ENCODE peak calls at places on chromosomes 7 and 10, in four cellular contexts. One of them, this sample, is unnamed.

GRCh38 chr10:118238573-118239240 is 103.4 kb downstream of the FAM204A start:
- DNase-seq in HepG2: no peak
- DNase-seq in GM12878: no peak
- DNase-seq in K562: no peak
- DNase-seq in this sample: no peak

GRCh38 chr10:133334495-133335237 is 2.0 kb downstream of the CALY start:
- DNase-seq in HepG2: no peak
- DNase-seq in GM12878: no peak
- DNase-seq in K562: no peak
- DNase-seq in this sample: peak; percentile 57

GRCh38 chr7:76011437-76011836 is 17.0 kb upstream of the TMEM120A start:
- DNase-seq in K562: peak; percentile 5
- DNase-seq in HepG2: no peak
- DNase-seq in GM12878: no peak
- DNase-seq in this sample: no peak

GRCh38 chr7:81983421-81983820 is 213.6 kb upstream of the HGF start:
- DNase-seq in K562: no peak
- DNase-seq in GM12878: no peak
- DNase-seq in HepG2: no peak
- DNase-seq in this sample: no peak

GRCh38 chr10:79496896-79497295 is 15.4 kb upstream of the EIF5AL1 start:
- DNase-seq in GM12878: no peak
- DNase-seq in HepG2: no peak
- DNase-seq in K562: peak; percentile 13
- DNase-seq in this sample: no peak

GRCh38 chr10:122062831-122063674 is 74.1 kb downstream of the TACC2 start:
- DNase-seq in K562: peak; percentile 74
- DNase-seq in GM12878: no peak
- DNase-seq in HepG2: peak; percentile 97
- DNase-seq in this sample: peak; percentile 72

GRCh38 chr7:94040254-94040653 is 36.1 kb upstream of the BET1 start:
- DNase-seq in GM12878: no peak
- DNase-seq in HepG2: no peak
- DNase-seq in K562: peak; percentile 9
- DNase-seq in this sample: peak; percentile 39

GRCh38 chr10:47049056-47049851 is 138.0 kb downstream of the PTPN20 start:
- DNase-seq in HepG2: no peak
- DNase-seq in GM12878: no peak
- DNase-seq in K562: no peak
- DNase-seq in this sample: no peak

GRCh38 chr10:111600772-111601171 is 523.9 kb downstream of the ADRA2A start:
- DNase-seq in GM12878: no peak
- DNase-seq in HepG2: no peak
- DNase-seq in K562: no peak
- DNase-seq in this sample: no peak

GRCh38 chr10:130351466-130352290 is 215.5 kb downstream of the GLRX3 start:
- DNase-seq in HepG2: no peak
- DNase-seq in GM12878: no peak
- DNase-seq in K562: no peak
- DNase-seq in this sample: no peak

GRCh38 chr7:66747385-66748126 is 7.0 kb downstream of the RABGEF1 start:
- DNase-seq in GM12878: no peak
- DNase-seq in K562: no peak
- DNase-seq in HepG2: no peak
- DNase-seq in this sample: no peak

GRCh38 chr10:61974611-61975010 is 73.1 kb downstream of the ARID5B start:
- DNase-seq in GM12878: no peak
- DNase-seq in HepG2: no peak
- DNase-seq in K562: peak; percentile 25
- DNase-seq in this sample: peak; percentile 44

GRCh38 chr10:114256822-114257221 is 17.8 kb downstream of the VWA2 start:
- DNase-seq in GM12878: no peak
- DNase-seq in HepG2: no peak
- DNase-seq in K562: no peak
- DNase-seq in this sample: no peak

GRCh38 chr7:25307624-25308023 is 79.3 kb upstream of the NPVF start:
- DNase-seq in GM12878: no peak
- DNase-seq in K562: no peak
- DNase-seq in HepG2: no peak
- DNase-seq in this sample: no peak

GRCh38 chr7:38796636-38797501 is 112.1 kb downstream of the VPS41 start:
- DNase-seq in GM12878: peak; percentile 15
- DNase-seq in HepG2: peak; percentile 46
- DNase-seq in K562: peak; percentile 25
- DNase-seq in this sample: peak; percentile 49

GRCh38 chr10:90193240-90193985 is 492.0 kb downstream of the KIF20B start:
- DNase-seq in GM12878: no peak
- DNase-seq in K562: no peak
- DNase-seq in HepG2: no peak
- DNase-seq in this sample: no peak

GRCh38 chr7:148999166-148999565 is 29.1 kb downstream of the PDIA4 start:
- DNase-seq in HepG2: no peak
- DNase-seq in K562: no peak
- DNase-seq in GM12878: no peak
- DNase-seq in this sample: no peak

GRCh38 chr10:44960098-44960480 is 487 bp downstream of the RASSF4 start:
- DNase-seq in GM12878: no peak
- DNase-seq in K562: no peak
- DNase-seq in HepG2: no peak
- DNase-seq in this sample: no peak

GRCh38 chr10:84523509-84523908 is 195.1 kb downstream of the CCSER2 start:
- DNase-seq in K562: no peak
- DNase-seq in HepG2: peak; percentile 94
- DNase-seq in GM12878: no peak
- DNase-seq in this sample: no peak

GRCh38 chr7:99782012-99782953 is 1.7 kb downstream of the CYP3A4 start:
- DNase-seq in HepG2: peak; percentile 19
- DNase-seq in GM12878: no peak
- DNase-seq in K562: no peak
- DNase-seq in this sample: no peak
- TF ChIP-seq TARDBP in HepG2: no peak
- TF ChIP-seq TARDBP in GM12878: no peak
- TF ChIP-seq TARDBP in K562: no peak
- TF ChIP-seq TARDBP in this sample: no peak

GRCh38 chr7:139589474-139589873 is 66.0 kb downstream of the CLEC2L start:
- DNase-seq in GM12878: no peak
- DNase-seq in K562: no peak
- DNase-seq in HepG2: no peak
- DNase-seq in this sample: no peak

GRCh38 chr7:139591550-139592195 is 68.2 kb downstream of the CLEC2L start:
- DNase-seq in GM12878: no peak
- DNase-seq in K562: no peak
- DNase-seq in HepG2: no peak
- DNase-seq in this sample: no peak

GRCh38 chr7:139587535-139587934 is 64.0 kb downstream of the CLEC2L start:
- DNase-seq in HepG2: no peak
- DNase-seq in K562: no peak
- DNase-seq in GM12878: no peak
- DNase-seq in this sample: no peak

GRCh38 chr7:139586286-139586685 is 62.8 kb downstream of the CLEC2L start:
- DNase-seq in HepG2: no peak
- DNase-seq in GM12878: no peak
- DNase-seq in K562: no peak
- DNase-seq in this sample: no peak

DNA sequence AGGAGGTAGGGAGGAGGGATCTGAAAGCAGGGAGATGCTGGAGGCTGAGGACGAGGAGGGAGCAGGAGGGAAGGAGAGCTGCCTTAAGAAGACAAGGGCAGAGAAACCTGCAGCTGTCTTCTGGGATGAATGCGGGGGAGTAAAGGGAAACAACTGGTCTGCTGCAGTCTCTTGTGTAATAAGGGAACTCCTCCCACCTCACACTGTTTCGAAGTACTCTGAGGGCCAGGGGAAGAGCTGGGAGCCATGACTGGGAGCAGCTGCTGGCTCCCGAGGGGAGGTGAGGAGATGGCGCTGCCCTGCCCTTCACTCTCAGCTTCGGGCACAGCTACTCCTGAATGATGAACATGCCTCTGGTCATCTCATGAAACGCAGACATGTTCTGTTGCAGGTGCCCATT is 65.1 kb downstream of the CLEC2L start:
- DNase-seq in HepG2: no peak
- DNase-seq in GM12878: no peak
- DNase-seq in K562: peak; percentile 49
- DNase-seq in this sample: no peak
- TF ChIP-seq FOXK2 in HepG2: no peak
- TF ChIP-seq FOXK2 in GM12878: no peak
- TF ChIP-seq FOXK2 in K562: peak; percentile 52
- TF ChIP-seq FOXK2 in this sample: no peak

GRCh38 chr10:91626936-91627335 is 5.9 kb downstream of the PPP1R3C start:
- DNase-seq in GM12878: no peak
- DNase-seq in HepG2: no peak
- DNase-seq in K562: no peak
- DNase-seq in this sample: no peak

GRCh38 chr10:91624633-91625032 is 8.2 kb downstream of the PPP1R3C start:
- DNase-seq in GM12878: no peak
- DNase-seq in K562: no peak
- DNase-seq in HepG2: no peak
- DNase-seq in this sample: no peak

GRCh38 chr10:91617073-91617580 is 15.7 kb downstream of the PPP1R3C start:
- DNase-seq in K562: no peak
- DNase-seq in HepG2: no peak
- DNase-seq in GM12878: no peak
- DNase-seq in this sample: no peak

GRCh38 chr10:91622601-91623000 is 10.3 kb downstream of the PPP1R3C start:
- DNase-seq in K562: no peak
- DNase-seq in HepG2: no peak
- DNase-seq in GM12878: no peak
- DNase-seq in this sample: no peak

DNA sequence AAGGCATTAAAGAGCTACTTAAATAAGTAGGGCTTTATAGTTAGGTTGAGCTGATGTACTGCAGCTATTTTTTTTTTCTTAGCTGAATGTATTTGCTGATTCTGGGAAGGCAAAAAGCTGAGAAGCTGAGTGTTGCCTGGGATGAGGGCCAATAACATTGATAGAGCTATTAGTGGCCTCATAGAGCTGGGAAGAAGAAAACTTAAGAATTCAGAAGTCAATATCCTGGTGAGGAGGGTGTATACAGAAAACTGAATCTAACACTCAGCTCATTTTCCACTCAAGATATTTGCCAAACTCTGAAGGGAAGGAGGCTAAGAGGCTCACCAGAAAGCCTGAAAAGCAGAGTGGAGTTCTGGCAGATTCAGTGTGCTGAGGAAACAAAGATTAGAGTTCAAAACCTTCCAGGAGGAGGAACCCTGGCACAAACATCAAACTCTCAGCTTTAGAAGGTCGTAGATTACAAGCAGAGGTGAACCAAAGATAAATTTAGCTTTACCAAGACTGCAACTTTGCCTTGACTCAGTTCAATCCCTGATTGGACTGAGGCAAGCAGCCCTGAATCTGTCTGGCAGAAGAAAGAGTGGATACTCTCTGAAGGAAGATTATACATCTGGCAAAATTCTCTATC is 11.3 kb downstream of the PPP1R3C start:
- DNase-seq in GM12878: no peak
- DNase-seq in K562: no peak
- DNase-seq in HepG2: no peak
- DNase-seq in this sample: no peak
- TF ChIP-seq TARDBP in GM12878: no peak
- TF ChIP-seq TARDBP in K562: no peak
- TF ChIP-seq TARDBP in HepG2: no peak
- TF ChIP-seq TARDBP in this sample: no peak

GRCh38 chr10:53090725-53091124 is 318.1 kb upstream of the MBL2 start:
- DNase-seq in GM12878: no peak
- DNase-seq in HepG2: no peak
- DNase-seq in K562: no peak
- DNase-seq in this sample: peak; percentile 12
- TF ChIP-seq FOXK2 in GM12878: no peak
- TF ChIP-seq FOXK2 in HepG2: no peak
- TF ChIP-seq FOXK2 in K562: no peak
- TF ChIP-seq FOXK2 in this sample: no peak

DNA sequence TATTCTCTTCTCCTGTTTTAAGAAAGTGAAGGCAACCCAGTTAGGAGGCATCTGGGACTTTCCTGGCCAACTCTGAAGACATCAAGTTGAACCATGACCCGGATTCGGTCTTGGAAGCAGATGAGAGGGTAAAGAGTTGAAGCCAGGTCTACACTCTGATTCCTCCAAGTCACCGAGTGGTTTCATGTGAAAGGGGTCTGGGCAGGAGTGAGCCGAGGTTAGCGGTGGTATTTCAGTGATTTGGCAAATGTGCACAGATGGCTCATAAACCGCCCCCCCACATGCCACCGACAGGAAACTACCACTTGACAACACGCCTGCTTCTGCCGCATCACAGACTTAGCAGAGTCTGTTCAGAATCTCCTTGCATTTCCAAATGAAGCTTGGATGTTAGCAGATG is 11.3 kb upstream of the REPIN1 start:
- DNase-seq in K562: no peak
- DNase-seq in HepG2: no peak
- DNase-seq in GM12878: no peak
- DNase-seq in this sample: no peak
- TF ChIP-seq TARDBP in K562: no peak
- TF ChIP-seq TARDBP in HepG2: no peak
- TF ChIP-seq TARDBP in GM12878: no peak
- TF ChIP-seq TARDBP in this sample: no peak

GRCh38 chr10:91587710-91588638 is 44.9 kb downstream of the PPP1R3C start:
- DNase-seq in GM12878: no peak
- DNase-seq in K562: peak; percentile 63
- DNase-seq in HepG2: no peak
- DNase-seq in this sample: no peak

GRCh38 chr10:91579351-91579985 is 53.4 kb downstream of the PPP1R3C start:
- DNase-seq in K562: no peak
- DNase-seq in HepG2: no peak
- DNase-seq in GM12878: no peak
- DNase-seq in this sample: no peak

DNA sequence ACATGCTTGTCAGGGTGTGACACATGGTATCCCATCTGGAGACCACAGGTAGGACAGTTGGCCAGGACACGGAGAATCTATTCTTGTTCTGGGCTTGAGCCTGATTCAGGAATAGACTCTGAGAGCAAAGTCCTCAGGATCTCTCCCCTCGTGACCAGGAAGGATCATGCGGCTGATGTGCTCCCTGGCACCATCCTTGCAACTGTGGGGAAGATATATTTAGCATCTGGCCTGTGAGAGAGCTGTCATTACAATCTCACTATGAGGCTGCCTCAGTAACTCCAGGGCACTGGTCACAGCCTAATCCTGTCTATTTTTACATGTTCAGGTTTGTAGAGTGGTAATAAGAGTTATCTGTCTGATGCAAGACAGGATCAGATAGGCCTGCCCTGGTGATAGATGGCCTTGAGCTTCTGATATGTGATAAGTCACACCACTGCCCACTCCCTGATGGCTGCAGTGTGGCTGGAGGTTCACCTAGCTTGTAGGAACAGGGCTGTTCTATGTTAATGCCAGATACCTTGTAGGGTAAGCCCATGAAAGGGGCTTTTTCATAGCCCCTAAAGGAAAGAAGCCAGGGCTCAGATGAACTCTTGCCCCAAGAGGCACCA is 50.7 kb downstream of the PPP1R3C start:
- DNase-seq in HepG2: no peak
- DNase-seq in K562: no peak
- DNase-seq in GM12878: no peak
- DNase-seq in this sample: no peak
- TF ChIP-seq FOXK2 in HepG2: no peak
- TF ChIP-seq FOXK2 in K562: no peak
- TF ChIP-seq FOXK2 in GM12878: no peak
- TF ChIP-seq FOXK2 in this sample: no peak

This sample was measured in HEK293T.